ENCODE peak calls at places on chromosomes 4 and X, in nine cellular contexts. Q is RWPE1, P is mucosa of descending colon, J is tibial artery, N is cardiac fibroblast, X is foreskin fibroblast, Y is uterus, R is H9, C is esophagus squamous epithelium. U is an unnamed sample.

GRCh38 chr4:167622481-167623240 is 388.4 kb upstream of the SPOCK3 start:
- DNase-seq in R (peak; percentile 66), C (no peak), J (no peak), Y (no peak), P (peak; percentile 47), X (peak; percentile 73), N (peak; percentile 73), Q (peak; percentile 36), U (peak; percentile 83)

GRCh38 chrX:128051526-128051925 is 677 bp downstream of the ACTRT1 start:
- DNase-seq in P (no peak), Y (no peak), N (no peak), J (no peak), C (no peak), Q (no peak), R (no peak), X (no peak), U (no peak)

GRCh38 chrX:46694549-46694948 is 64.4 kb downstream of the SLC9A7 start:
- DNase-seq in N (no peak), J (no peak), X (no peak), Q (no peak), P (no peak), C (no peak), R (no peak), Y (no peak), U (no peak)

GRCh38 chrX:40755291-40756249 is 20.2 kb upstream of the MED14 start:
- DNase-seq in X (peak; percentile 41), N (peak; percentile 55), P (no peak), R (peak; percentile 37), Q (no peak), J (peak; percentile 90), Y (peak; percentile 16), C (no peak), U (no peak)

GRCh38 chr4:37803348-37803973 is 23.0 kb upstream of the PGM2 start:
- DNase-seq in R (no peak), J (no peak), P (no peak), X (peak; percentile 59), Y (no peak), C (no peak), Q (peak; percentile 36), N (peak; percentile 83), U (no peak)

GRCh38 chr4:181671672-181672071 is 571.5 kb upstream of the TENM3 start:
- DNase-seq in C (no peak), R (no peak), Q (no peak), P (no peak), J (no peak), X (no peak), Y (no peak), N (no peak), U (no peak)

GRCh38 chrX:122586831-122587230 is 597.2 kb upstream of the GRIA3 start:
- DNase-seq in N (no peak), C (no peak), Y (no peak), R (no peak), X (peak; percentile 43), Q (no peak), P (no peak), J (no peak), U (no peak)

GRCh38 chr4:6887591-6888371 is 21.8 kb upstream of the TBC1D14 start:
- DNase-seq in X (peak; percentile 34), N (no peak), J (peak; percentile 64), C (no peak), P (no peak), R (no peak), Y (no peak), Q (no peak), U (peak; percentile 35)

GRCh38 chrX:128653524-128653923 is 601.3 kb upstream of the ACTRT1 start:
- DNase-seq in N (no peak), R (no peak), J (no peak), C (no peak), Y (no peak), P (no peak), Q (no peak), X (no peak), U (no peak)

GRCh38 chrX:349196-349595 is 30.6 kb upstream of the GTPBP6 start:
- DNase-seq in R (no peak), Y (no peak), X (no peak), J (no peak), P (no peak), C (no peak), Q (no peak), N (peak; percentile 18), U (no peak)

GRCh38 chr4:155742310-155743015 is 16.4 kb upstream of the GUCY1B1 start:
- DNase-seq in C (no peak), X (peak; percentile 29), R (no peak), J (no peak), N (no peak), P (no peak), Q (no peak), Y (no peak), U (no peak)
- TF ChIP-seq CTCF in C (no peak), X (no peak), R (peak; percentile 53), J (no peak), N (peak; percentile 7), P (no peak), Q (no peak), Y (no peak), U (peak; percentile 39)

GRCh38 chrX:19017271-19017670 is 33.4 kb upstream of the PHKA2 start:
- DNase-seq in R (peak; percentile 35), J (no peak), X (peak; percentile 52), P (no peak), Y (no peak), Q (peak; percentile 20), C (no peak), N (peak; percentile 25), U (peak; percentile 28)
- TF ChIP-seq CTCF in R (peak; percentile 73), J (peak; percentile 12), X (peak; percentile 45), P (no peak), Y (no peak), Q (peak; percentile 32), C (no peak), N (peak; percentile 51), U (peak; percentile 46)

DNA sequence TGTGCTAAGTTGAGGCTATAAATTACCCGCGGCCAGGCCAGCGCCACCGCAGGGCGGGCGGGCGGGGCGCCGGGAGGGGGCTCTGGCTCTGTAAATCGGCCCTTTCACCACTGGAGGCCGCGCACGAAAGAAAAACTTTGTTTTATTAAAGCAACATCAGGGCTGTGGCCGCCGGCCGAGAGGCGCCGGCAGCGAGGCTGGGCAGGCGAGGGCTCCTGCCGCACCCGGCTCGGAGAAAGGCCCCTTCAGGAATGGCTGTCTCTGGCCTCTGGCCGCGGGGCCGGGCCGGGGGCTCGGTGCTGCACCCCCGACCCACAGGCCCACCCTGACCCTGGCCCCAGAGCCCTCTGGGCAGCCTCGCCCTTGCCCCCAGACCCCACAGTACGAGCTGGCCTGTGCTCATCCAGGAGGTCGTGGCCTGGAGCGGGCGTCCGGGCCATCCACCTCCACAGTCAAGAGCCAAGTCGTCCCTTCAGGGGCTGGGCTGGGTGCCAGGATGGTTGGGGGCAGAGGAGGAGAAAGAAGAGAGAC is 29.5 kb upstream of the FGFR3 start:
- DNase-seq in Q (no peak), J (no peak), R (no peak), P (no peak), Y (peak; percentile 31), N (peak; percentile 54), C (no peak), X (peak; percentile 72), U (no peak)
- TF ChIP-seq CTCF in Q (peak; percentile 16), J (peak; percentile 33), R (no peak), P (no peak), Y (peak; percentile 11), N (no peak), C (no peak), X (no peak), U (no peak)

DNA sequence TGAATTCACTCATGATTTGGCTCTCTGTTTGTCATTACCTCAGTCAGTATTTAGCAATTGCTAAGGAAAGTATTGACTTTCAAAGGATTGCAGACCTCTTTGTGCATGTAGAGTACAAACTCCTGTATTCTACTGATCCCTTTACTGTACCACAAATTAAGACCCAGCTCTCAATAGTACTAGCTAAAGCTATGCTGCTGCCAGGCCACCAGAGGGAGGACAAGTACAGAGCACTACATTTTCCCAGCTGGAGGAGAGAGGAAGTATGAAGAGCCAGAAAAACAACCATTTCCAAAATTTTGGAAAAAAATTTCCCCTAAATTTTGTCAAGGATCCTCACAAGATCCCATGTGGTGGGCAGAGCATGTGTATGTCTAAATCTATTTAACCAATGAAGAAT is 175.0 kb upstream of the MTMR8 start:
- DNase-seq in Y (no peak), R (peak; percentile 34), C (no peak), P (no peak), Q (no peak), N (no peak), J (no peak), X (no peak), U (no peak)
- TF ChIP-seq CTCF in Y (no peak), R (peak; percentile 67), C (no peak), P (no peak), Q (no peak), N (peak; percentile 4), J (no peak), X (no peak), U (peak; percentile 19)

GRCh38 chrX:154355776-154356140 is 18.7 kb downstream of the FLNA start:
- DNase-seq in Y (no peak), Q (no peak), R (no peak), X (no peak), C (no peak), P (no peak), N (no peak), J (no peak), U (no peak)
- TF ChIP-seq CTCF in Y (no peak), Q (no peak), R (no peak), X (no peak), C (no peak), P (no peak), N (no peak), J (no peak), U (no peak)

GRCh38 chrX:54439967-54440871 is at the start of gene TSR2:
- DNase-seq in N (peak; percentile 89), X (peak; percentile 89), R (peak; percentile 83), C (peak; percentile 7), Q (peak; percentile 60), Y (peak; percentile 78), J (peak; percentile 87), P (peak; percentile 82), U (peak; percentile 82)
- TF ChIP-seq CTCF in N (no peak), X (peak; percentile 2), R (no peak), C (no peak), Q (no peak), Y (no peak), J (no peak), P (no peak), U (no peak)

GRCh38 chr4:13968723-13969122 is 341.2 kb upstream of the BOD1L1 start:
- DNase-seq in P (no peak), X (peak; percentile 56), J (no peak), Y (no peak), C (no peak), R (no peak), N (no peak), Q (no peak), U (no peak)
- TF ChIP-seq CTCF in P (no peak), X (no peak), J (no peak), Y (no peak), C (no peak), R (no peak), N (no peak), Q (no peak), U (no peak)